ENCODE peak calls at places on chromosome 3, in seven cellular contexts. N is GM12878, M is K562, L is HepG2, D is HCT116, H is SK-N-SH, T is H1. X is an unnamed sample.

GRCh38 chr3:197132916-197133530 is 103.4 kb upstream of the MELTF start:
- DNase-seq in D (no peak), N (no peak), M (no peak), H (no peak), T (no peak), L (no peak), X (no peak)

GRCh38 chr3:28171962-28172361 is 69.5 kb upstream of the CMC1 start:
- DNase-seq in N (no peak), T (no peak), H (no peak), L (no peak), M (no peak), D (no peak), X (no peak)

GRCh38 chr3:143216709-143217182 is 97.2 kb downstream of the CHST2 start:
- DNase-seq in N (no peak), L (no peak), M (no peak), T (no peak), H (no peak), D (no peak), X (no peak)

GRCh38 chr3:4983739-4984510 is 4.7 kb downstream of the BHLHE40 start:
- DNase-seq in N (peak; percentile 95), L (no peak), M (peak; percentile 54), H (no peak), D (peak; percentile 73), T (no peak), X (no peak)

GRCh38 chr3:50388720-50389352 is 29.5 kb upstream of the TMEM115 start:
- DNase-seq in N (no peak), M (no peak), D (no peak), L (no peak), T (no peak), H (no peak), X (no peak)

GRCh38 chr3:129228891-129229585 is 20.4 kb upstream of the COPG1 start:
- DNase-seq in T (peak; percentile 62), M (peak; percentile 38), H (peak; percentile 42), L (peak; percentile 77), D (no peak), N (no peak), X (no peak)

GRCh38 chr3:197117107-197117506 is 87.5 kb upstream of the MELTF start:
- DNase-seq in H (no peak), T (no peak), D (no peak), N (peak; percentile 5), M (no peak), L (no peak), X (no peak)

GRCh38 chr3:30604566-30604965 is 1.8 kb upstream of the TGFBR2 start:
- DNase-seq in N (no peak), L (no peak), H (no peak), T (no peak), M (no peak), D (no peak), X (no peak)

GRCh38 chr3:56976666-56977560 is 83.6 kb upstream of the SPATA12 start:
- DNase-seq in L (no peak), H (peak; percentile 82), M (no peak), N (no peak), T (no peak), D (no peak), X (no peak)

GRCh38 chr3:125647318-125648014 is 52.2 kb upstream of the OSBPL11 start:
- DNase-seq in T (peak; percentile 45), N (no peak), D (peak; percentile 57), L (no peak), H (no peak), M (no peak), X (no peak)

GRCh38 chr3:159829056-159829995 is 159.3 kb upstream of the IL12A start:
- DNase-seq in D (peak; percentile 65), N (no peak), T (no peak), H (peak; percentile 70), M (no peak), L (peak; percentile 20), X (no peak)

GRCh38 chr3:155585384-155585783 is 159.5 kb downstream of the PLCH1 start:
- DNase-seq in T (no peak), D (peak; percentile 7), M (no peak), N (no peak), H (no peak), L (no peak), X (peak; percentile 50)

GRCh38 chr3:190155752-190156151 is 35.1 kb upstream of the P3H2 start:
- DNase-seq in D (peak; percentile 35), L (no peak), T (no peak), N (no peak), M (no peak), H (no peak), X (no peak)

GRCh38 chr3:102941761-102942160 is 506.9 kb downstream of the ZPLD1 start:
- DNase-seq in L (no peak), D (no peak), T (no peak), H (no peak), M (no peak), N (no peak), X (no peak)

GRCh38 chr3:72938471-72939265 is 50.8 kb downstream of the GXYLT2 start:
- DNase-seq in T (no peak), D (peak; percentile 54), H (peak; percentile 74), N (no peak), L (peak; percentile 81), M (peak; percentile 48), X (no peak)

GRCh38 chr3:43328653-43329052 is 42.3 kb downstream of the SNRK start:
- DNase-seq in N (no peak), D (no peak), H (no peak), M (no peak), L (no peak), T (no peak), X (no peak)

GRCh38 chr3:64639022-64639421 is 48.8 kb downstream of the ADAMTS9 start:
- DNase-seq in M (no peak), T (no peak), H (no peak), D (no peak), L (no peak), N (no peak), X (no peak)

GRCh38 chr3:126371096-126371705 is 14.0 kb upstream of the KLF15 start:
- DNase-seq in M (no peak), L (no peak), D (no peak), T (no peak), N (no peak), H (no peak), X (no peak)

GRCh38 chr3:159796744-159797143 is 191.9 kb upstream of the IL12A start:
- DNase-seq in T (no peak), H (no peak), M (no peak), N (no peak), D (no peak), L (no peak), X (no peak)

GRCh38 chr3:16410659-16411058 is 102.8 kb downstream of the RFTN1 start:
- DNase-seq in T (no peak), D (no peak), L (no peak), M (no peak), H (no peak), N (no peak), X (no peak)

GRCh38 chr3:16407365-16407764 is 106.1 kb downstream of the RFTN1 start:
- DNase-seq in T (no peak), D (no peak), H (no peak), L (no peak), N (no peak), M (no peak), X (no peak)

GRCh38 chr3:16412192-16412808 is 101.2 kb downstream of the RFTN1 start:
- DNase-seq in T (no peak), H (no peak), L (no peak), D (no peak), N (no peak), M (no peak), X (no peak)

GRCh38 chr3:16409032-16409431 is 104.5 kb downstream of the RFTN1 start:
- DNase-seq in N (no peak), D (no peak), T (no peak), M (no peak), H (no peak), L (no peak), X (no peak)

GRCh38 chr3:16411450-16411849 is 102.0 kb downstream of the RFTN1 start:
- DNase-seq in H (no peak), N (no peak), M (no peak), T (no peak), L (no peak), D (no peak), X (no peak)
- H3K4me1 ChIP-seq in H (peaks cover 13% of the 10 kb centered on the region), N (peaks cover 42% of the 10 kb centered on the region), M (no peaks in the 10 kb centered on the region), T (no peaks in the 10 kb centered on the region), L (no peaks in the 10 kb centered on the region), D (no peaks in the 10 kb centered on the region), X (peaks cover 9% of the 10 kb centered on the region)

GRCh38 chr3:59426851-59427565 is 377.2 kb upstream of the CFAP20DC start:
- DNase-seq in M (no peak), T (no peak), L (no peak), H (no peak), N (no peak), D (no peak), X (no peak)
- TF ChIP-seq YY1 in M (no peak), T (no peak), L (no peak), H (no peak), N (no peak), D (no peak), X (no peak)

DNA sequence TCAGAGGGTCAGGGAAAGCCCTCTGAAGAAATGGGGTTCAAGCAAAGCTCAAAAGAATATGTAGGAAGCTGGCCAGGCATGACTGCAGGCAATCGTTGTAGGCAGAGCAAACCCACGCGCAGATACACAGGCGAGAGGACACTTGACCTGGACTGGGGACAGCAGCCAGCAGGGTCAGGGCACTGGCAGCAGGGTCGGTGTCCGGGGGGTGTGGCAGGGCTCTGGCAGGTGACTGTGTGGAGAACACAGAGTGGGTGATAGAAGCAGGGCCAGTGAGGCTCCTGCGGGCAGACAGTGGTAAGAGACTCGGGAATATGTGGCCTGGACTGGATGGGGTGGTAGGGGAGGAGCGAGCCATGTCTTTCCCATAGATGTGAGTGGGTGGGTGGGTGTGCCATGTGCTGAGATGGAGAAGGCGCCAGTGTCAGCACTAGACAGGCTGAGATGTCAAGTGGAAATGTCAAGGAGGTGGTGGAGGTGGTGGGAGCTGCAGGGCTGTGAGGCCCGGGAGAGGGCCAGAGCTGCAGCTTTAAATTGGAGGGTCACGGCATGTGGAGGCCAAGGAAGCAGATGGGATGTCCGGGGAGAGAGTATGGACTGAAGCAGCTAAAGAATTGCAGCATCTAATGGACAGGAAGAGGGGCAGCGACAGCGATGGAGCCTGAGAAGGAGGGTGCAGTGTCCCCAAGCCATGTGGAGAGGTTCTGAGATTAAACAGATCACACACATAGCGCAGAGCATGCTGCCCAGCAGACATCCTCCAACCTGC is 13.4 kb downstream of the TMEM43 start:
- DNase-seq in M (no peak), H (no peak), D (no peak), T (no peak), N (no peak), L (no peak), X (no peak)
- H3K4me1 ChIP-seq in M (no peaks in the 10 kb centered on the region), H (no peaks in the 10 kb centered on the region), D (peaks cover 8% of the 10 kb centered on the region), T (no peaks in the 10 kb centered on the region), N (no peaks in the 10 kb centered on the region), L (peaks cover 4% of the 10 kb centered on the region), X (no peaks in the 10 kb centered on the region)

GRCh38 chr3:62556121-62556520 is 182.8 kb upstream of the FEZF2 start:
- DNase-seq in L (no peak), D (no peak), M (no peak), N (no peak), T (peak; percentile 52), H (no peak), X (no peak)

GRCh38 chr3:62557450-62557849 is 184.1 kb upstream of the FEZF2 start:
- DNase-seq in M (no peak), T (no peak), D (no peak), L (no peak), N (no peak), H (no peak), X (no peak)

GRCh38 chr3:62557983-62558382 is 184.6 kb upstream of the FEZF2 start:
- DNase-seq in T (no peak), L (no peak), H (no peak), D (no peak), N (no peak), M (no peak), X (no peak)

GRCh38 chr3:62559831-62560445 is 186.6 kb upstream of the FEZF2 start:
- DNase-seq in H (peak; percentile 12), L (no peak), D (peak; percentile 10), T (no peak), M (no peak), N (no peak), X (no peak)

GRCh38 chr3:62558549-62559112 is 185.3 kb upstream of the FEZF2 start:
- DNase-seq in H (peak; percentile 53), L (peak; percentile 7), N (no peak), M (peak; percentile 15), D (no peak), T (peak; percentile 72), X (peak; percentile 57)
- TF ChIP-seq YY1 in H (no peak), L (no peak), N (no peak), M (no peak), D (no peak), T (no peak), X (no peak)